ENCODE peak calls at places on chromosomes 12 and 14, in ten cellular contexts. D is AG04450, I is endothelial cell, P is choroid plexus epithelial cell, W is NB4, A is lower leg skin, L is left ventricle myocardium inferior, H is esophagus squamous epithelium, V is brain microvascular endothelial cell, F is DND-41. N is an unnamed sample.

GRCh38 chr14:103284574-103285467 is 49.2 kb upstream of the EIF5 start:
- DNase-seq in F (no peak), V (peak; percentile 6), W (no peak), D (no peak), I (no peak), L (no peak), A (no peak), P (peak; percentile 72), H (no peak), N (no peak)

GRCh38 chr14:48842785-48843184 is 743.4 kb downstream of the RPS29 start:
- DNase-seq in F (no peak), H (no peak), L (no peak), I (no peak), W (no peak), D (no peak), P (no peak), V (no peak), A (no peak), N (no peak)

GRCh38 chr12:42161529-42161928 is 16.9 kb upstream of the GXYLT1 start:
- DNase-seq in H (no peak), A (no peak), D (no peak), W (no peak), F (no peak), L (no peak), V (no peak), I (no peak), P (no peak), N (no peak)

GRCh38 chr12:52543985-52544888 is 8.7 kb downstream of the KRT71 start:
- DNase-seq in I (no peak), V (no peak), W (no peak), L (no peak), F (no peak), A (no peak), P (no peak), H (no peak), D (no peak), N (no peak)

GRCh38 chr12:22518998-22519397 is 25.3 kb downstream of the C2CD5 start:
- DNase-seq in L (no peak), A (no peak), F (no peak), W (no peak), D (no peak), P (peak; percentile 60), H (no peak), V (peak; percentile 69), I (no peak), N (no peak)

GRCh38 chr12:53984901-53985357 is at the start of gene HOXC10:
- DNase-seq in I (peak; percentile 91), P (peak; percentile 22), F (peak; percentile 59), A (peak; percentile 97), V (peak; percentile 15), H (peak; percentile 6), D (peak; percentile 16), L (peak; percentile 59), W (peak; percentile 98), N (peak; percentile 89)

GRCh38 chr12:64171715-64172114 is 50.4 kb downstream of the KICS2 start:
- DNase-seq in W (no peak), F (no peak), A (no peak), H (no peak), P (no peak), V (peak; percentile 29), I (no peak), D (no peak), L (no peak), N (no peak)

GRCh38 chr12:84058136-84058535 is 854.5 kb downstream of the SLC6A15 start:
- DNase-seq in F (no peak), A (no peak), L (no peak), W (no peak), H (no peak), P (no peak), D (no peak), V (no peak), I (no peak), N (no peak)

GRCh38 chr12:76571256-76571655 is 11.7 kb upstream of the OSBPL8 start:
- DNase-seq in L (no peak), W (no peak), I (no peak), P (no peak), H (no peak), V (no peak), F (no peak), A (no peak), D (no peak), N (no peak)

GRCh38 chr12:122081108-122081696 is 2.6 kb downstream of the MLXIP start:
- DNase-seq in F (no peak), D (no peak), A (no peak), V (no peak), I (no peak), P (peak; percentile 60), L (no peak), H (no peak), W (peak; percentile 44), N (no peak)

GRCh38 chr12:68581926-68582325 is 28.8 kb upstream of the RAP1B start:
- DNase-seq in L (no peak), V (no peak), H (no peak), F (no peak), A (no peak), W (no peak), I (no peak), P (no peak), D (no peak), N (no peak)

GRCh38 chr14:79044894-79045624 is 874.9 kb downstream of the NRXN3 start:
- DNase-seq in D (peak; percentile 15), I (no peak), P (peak; percentile 72), H (no peak), F (no peak), A (peak; percentile 43), W (no peak), L (no peak), V (peak; percentile 94), N (no peak)

GRCh38 chr12:101021442-101021841 is 188.6 kb downstream of the SLC5A8 start:
- DNase-seq in P (no peak), I (no peak), A (no peak), V (no peak), W (no peak), D (no peak), H (no peak), F (no peak), L (no peak), N (no peak)

GRCh38 chr12:115485967-115486366 is 791.5 kb downstream of the MED13L start:
- DNase-seq in D (no peak), I (no peak), L (no peak), A (no peak), F (no peak), V (no peak), W (no peak), P (peak; percentile 5), H (no peak), N (no peak)

GRCh38 chr12:59444932-59445331 is 150.9 kb upstream of the SLC16A7 start:
- DNase-seq in I (no peak), A (no peak), W (peak; percentile 4), P (peak; percentile 53), V (no peak), H (no peak), D (no peak), F (no peak), L (no peak), N (no peak)
- TF ChIP-seq CTCF in I (no peak), A (no peak), W (no peak), P (peak; percentile 52), V (peak; percentile 53), H (no peak), D (peak; percentile 43), F (peak; percentile 37), L (peak; percentile 54), N (no peak)

GRCh38 chr14:98138666-98139065 is 1133.3 kb downstream of the BCL11B start:
- DNase-seq in D (no peak), P (no peak), H (no peak), I (peak; percentile 64), L (no peak), F (peak; percentile 81), W (peak; percentile 59), V (no peak), A (peak; percentile 47), N (no peak)
- TF ChIP-seq CTCF in D (no peak), P (no peak), H (peak; percentile 60), I (peak; percentile 88), L (peak; percentile 36), F (peak; percentile 86), W (peak; percentile 71), V (peak; percentile 53), A (no peak), N (peak; percentile 74)

GRCh38 chr14:85531594-85532391 is 1.8 kb downstream of the FLRT2 start:
- DNase-seq in H (no peak), P (peak; percentile 96), L (peak; percentile 55), W (no peak), F (no peak), A (peak; percentile 66), D (no peak), I (peak; percentile 40), V (peak; percentile 91), N (peak; percentile 37)
- TF ChIP-seq CTCF in H (peak; percentile 12), P (peak; percentile 74), L (peak; percentile 32), W (no peak), F (no peak), A (no peak), D (peak; percentile 55), I (peak; percentile 9), V (peak; percentile 72), N (no peak)

GRCh38 chr12:27841392-27841882 is 61.4 kb upstream of the MANSC4 start:
- DNase-seq in W (peak; percentile 89), V (peak; percentile 46), I (no peak), A (no peak), P (peak; percentile 55), L (no peak), F (no peak), D (no peak), H (no peak), N (no peak)

GRCh38 chr12:27844427-27845090 is 64.5 kb upstream of the MANSC4 start:
- DNase-seq in F (no peak), L (no peak), W (no peak), H (no peak), D (no peak), A (no peak), I (no peak), P (no peak), V (no peak), N (no peak)

GRCh38 chr12:27843714-27844245 is 63.7 kb upstream of the MANSC4 start:
- DNase-seq in F (no peak), H (no peak), P (peak; percentile 47), A (no peak), I (no peak), V (peak; percentile 32), D (no peak), W (no peak), L (no peak), N (no peak)

GRCh38 chr12:27838543-27838942 is 58.5 kb upstream of the MANSC4 start:
- DNase-seq in I (no peak), W (no peak), H (no peak), F (no peak), P (no peak), L (no peak), D (no peak), V (no peak), A (no peak), N (no peak)

DNA sequence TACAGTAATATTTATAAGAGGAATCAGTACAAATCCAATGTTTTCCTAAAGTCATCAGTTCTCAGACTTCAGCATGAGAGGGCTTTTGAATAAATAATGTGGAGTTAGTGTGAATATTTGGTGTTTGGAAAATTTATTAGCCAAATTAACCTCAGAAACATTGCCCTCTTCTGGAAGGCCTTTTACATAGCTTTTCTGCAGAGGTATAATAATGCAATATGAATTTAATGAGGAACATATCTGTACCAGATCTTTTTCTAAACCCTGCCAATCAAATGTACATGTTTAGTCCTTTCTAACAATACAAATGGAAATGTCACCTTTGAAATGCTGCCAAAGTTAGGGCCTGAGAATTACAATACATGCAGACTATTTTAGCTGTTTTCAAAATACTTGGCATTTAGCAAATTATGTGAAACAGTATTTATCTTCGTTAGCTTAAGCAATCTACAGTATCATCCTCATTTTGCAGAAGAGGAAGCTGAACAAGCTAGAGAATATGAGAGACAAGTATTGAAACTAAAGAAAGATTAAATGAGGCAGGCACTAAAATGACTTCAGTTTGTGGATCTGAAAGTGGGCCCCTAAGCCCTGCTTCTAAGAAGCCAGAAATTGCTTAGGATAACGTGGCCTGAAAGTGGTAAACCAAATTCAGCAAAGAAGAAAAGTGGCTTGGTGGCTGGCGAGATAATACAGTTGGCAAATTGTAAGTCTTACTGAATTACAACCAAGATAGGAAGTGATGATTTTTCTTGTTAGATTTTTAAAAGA is 60.4 kb upstream of the MANSC4 start:
- DNase-seq in H (no peak), I (no peak), V (no peak), W (peak; percentile 70), F (no peak), D (no peak), L (no peak), A (no peak), P (peak; percentile 42), N (no peak)
- TF ChIP-seq CTCF in H (no peak), I (no peak), V (peak; percentile 37), W (peak; percentile 34), F (peak; percentile 32), D (peak; percentile 53), L (no peak), A (no peak), P (peak; percentile 65), N (no peak)